ENCODE peak calls at places on chromosome 3, in nine cellular contexts. Q, G, C, B, P, J, H, L and X are unnamed samples.

GRCh38 chr3:141058996-141059395 is 7.8 kb downstream of the SPSB4 start:
- DNase-seq in H (no peak), J (peak; percentile 16), G (no peak), B (no peak), L (no peak), Q (no peak), P (no peak), C (no peak), X (no peak)

GRCh38 chr3:114442251-114442650 is 148.4 kb downstream of the TIGIT start:
- DNase-seq in H (peak; percentile 52), L (no peak), C (no peak), B (peak; percentile 55), J (no peak), Q (peak; percentile 46), G (no peak), P (no peak), X (no peak)

GRCh38 chr3:181888234-181888633 is 176.5 kb downstream of the SOX2 start:
- DNase-seq in L (no peak), H (no peak), C (no peak), Q (no peak), B (no peak), G (no peak), J (no peak), P (no peak), X (no peak)

GRCh38 chr3:58074997-58075396 is 66.8 kb downstream of the FLNB start:
- DNase-seq in L (no peak), Q (no peak), B (peak; percentile 69), C (no peak), G (no peak), J (no peak), P (no peak), H (no peak), X (no peak)

GRCh38 chr3:51637941-51638471 is 33.0 kb upstream of the TEX264 start:
- DNase-seq in L (peak; percentile 44), H (peak; percentile 74), P (peak; percentile 70), G (peak; percentile 25), Q (peak; percentile 80), C (peak; percentile 83), J (no peak), B (no peak), X (peak; percentile 70)

GRCh38 chr3:159797771-159798170 is 190.9 kb upstream of the IL12A start:
- DNase-seq in H (no peak), P (no peak), B (no peak), Q (no peak), G (no peak), J (no peak), C (no peak), L (no peak), X (no peak)

GRCh38 chr3:196513697-196514349 is 1.3 kb downstream of the SMCO1 start:
- DNase-seq in Q (peak; percentile 27), B (no peak), C (no peak), P (no peak), G (no peak), L (no peak), J (no peak), H (peak; percentile 60), X (peak; percentile 45)

GRCh38 chr3:106333911-106334618 is 465.3 kb upstream of the CBLB start:
- DNase-seq in B (no peak), J (no peak), H (peak; percentile 61), C (no peak), Q (peak; percentile 9), L (no peak), G (no peak), P (peak; percentile 25), X (no peak)

GRCh38 chr3:111980716-111981456 is 2.1 kb downstream of the ABHD10 start:
- DNase-seq in Q (no peak), P (no peak), B (no peak), C (no peak), G (no peak), H (no peak), L (no peak), J (no peak), X (no peak)

GRCh38 chr3:112261742-112262141 is 32.3 kb downstream of the SLC9C1 start:
- DNase-seq in G (no peak), B (no peak), L (no peak), P (no peak), Q (no peak), H (no peak), J (no peak), C (no peak), X (no peak)

GRCh38 chr3:194828126-194828525 is 142.4 kb downstream of the FAM43A start:
- DNase-seq in H (no peak), G (no peak), J (no peak), C (no peak), P (no peak), L (no peak), Q (peak; percentile 43), B (no peak), X (no peak)

GRCh38 chr3:29385056-29385455 is 104.2 kb downstream of the RBMS3 start:
- DNase-seq in P (peak; percentile 53), C (no peak), J (no peak), L (no peak), G (no peak), B (no peak), Q (peak; percentile 24), H (peak; percentile 66), X (no peak)

GRCh38 chr3:184353546-184353941 is 7.9 kb downstream of the CLCN2 start:
- DNase-seq in P (no peak), B (no peak), G (no peak), H (no peak), Q (no peak), C (no peak), L (no peak), J (no peak), X (no peak)

GRCh38 chr3:172582712-172583111 is 59.5 kb upstream of the TNFSF10 start:
- DNase-seq in B (no peak), C (no peak), H (no peak), G (no peak), L (no peak), Q (no peak), P (no peak), J (no peak), X (no peak)

GRCh38 chr3:123620338-123620737 is 35.5 kb upstream of the HACD2 start:
- DNase-seq in P (no peak), H (peak; percentile 85), C (no peak), Q (no peak), J (no peak), B (no peak), L (peak; percentile 16), G (no peak), X (peak; percentile 67)

GRCh38 chr3:120258009-120258408 is 27.0 kb downstream of the GPR156 start:
- DNase-seq in G (no peak), P (no peak), J (no peak), L (no peak), B (no peak), Q (no peak), H (no peak), C (no peak), X (no peak)

GRCh38 chr3:194592798-194593752 is 40.1 kb downstream of the TMEM44 start:
- DNase-seq in C (peak; percentile 91), G (no peak), B (no peak), H (peak; percentile 99), Q (peak; percentile 95), L (no peak), P (no peak), J (no peak), X (peak; percentile 93)

GRCh38 chr3:123757281-123757940 is 126.7 kb downstream of the MYLK start:
- DNase-seq in C (no peak), H (peak; percentile 46), J (no peak), B (peak; percentile 76), G (no peak), P (no peak), Q (no peak), L (peak; percentile 54), X (no peak)

GRCh38 chr3:95341314-95341713 is 1278.5 kb downstream of the NSUN3 start:
- DNase-seq in G (no peak), L (peak; percentile 23), P (no peak), Q (no peak), J (no peak), B (no peak), H (no peak), C (no peak), X (no peak)

GRCh38 chr3:140128217-140129137 is 193.5 kb downstream of the CLSTN2 start:
- DNase-seq in G (peak; percentile 8), Q (peak; percentile 67), L (peak; percentile 47), C (peak; percentile 25), H (no peak), P (peak; percentile 95), B (peak; percentile 22), J (no peak), X (peak; percentile 7)

GRCh38 chr3:188749010-188749617 is 422.7 kb upstream of the TPRG1 start:
- DNase-seq in P (peak; percentile 69), L (peak; percentile 31), Q (no peak), H (no peak), C (peak; percentile 18), G (peak; percentile 13), B (no peak), J (no peak), X (no peak)

GRCh38 chr3:25727316-25727715 is 55.9 kb downstream of the NGLY1 start:
- DNase-seq in H (peak; percentile 6), J (no peak), B (no peak), Q (no peak), P (peak; percentile 53), C (no peak), L (no peak), G (no peak), X (no peak)

GRCh38 chr3:163562625-163563024 is 1515.7 kb downstream of the SI start:
- DNase-seq in Q (no peak), H (no peak), C (no peak), J (no peak), G (no peak), L (no peak), P (no peak), B (no peak), X (no peak)

GRCh38 chr3:52299815-52300611 is 12.4 kb downstream of the GLYCTK start:
- DNase-seq in H (peak; percentile 71), Q (peak; percentile 49), L (no peak), G (peak; percentile 20), C (peak; percentile 38), P (peak; percentile 45), J (no peak), B (no peak), X (no peak)

GRCh38 chr3:79872483-79872882 is 104.7 kb upstream of the ROBO1 start:
- DNase-seq in P (no peak), C (peak; percentile 58), L (no peak), G (no peak), B (no peak), Q (no peak), J (no peak), H (no peak), X (no peak)

GRCh38 chr3:132443421-132443820 is 26.1 kb downstream of the DNAJC13 start:
- DNase-seq in G (no peak), C (no peak), P (no peak), Q (no peak), H (no peak), B (no peak), J (no peak), L (no peak), X (no peak)

GRCh38 chr3:183664913-183665381 is 29.5 kb downstream of the KLHL24 start:
- DNase-seq in L (no peak), J (no peak), C (no peak), P (no peak), H (peak; percentile 20), Q (peak; percentile 78), B (no peak), G (no peak), X (peak; percentile 68)

GRCh38 chr3:104245981-104246380 is 1120.7 kb upstream of the ALCAM start:
- DNase-seq in P (no peak), C (no peak), Q (no peak), B (no peak), J (no peak), G (no peak), L (no peak), H (no peak), X (no peak)